ENCODE peak calls at places on chromosomes 11 and 22, in six cellular contexts. L is IMR-90, D is H9, S is neuronal stem cell, I is trophoblast cell, N is H1. Y is an unnamed sample.

GRCh38 chr11:33695051-33695566 is 5.5 kb downstream of the C11orf91 start:
- DNase-seq in L (no peak), D (no peak), S (no peak), I (no peak), N (no peak), Y (no peak)

GRCh38 chr11:133238455-133238854 is 293.8 kb downstream of the OPCML start:
- DNase-seq in L (no peak), D (no peak), S (no peak), I (no peak), N (no peak), Y (no peak)

GRCh38 chr11:45665206-45665932 is at the start of gene CHST1:
- DNase-seq in L (no peak), D (peak), S (no peak), I (no peak), N (no peak), Y (peak)

GRCh38 chr11:110196884-110197420 is 99.5 kb downstream of the RDX start:
- DNase-seq in L (no peak), D (no peak), S (no peak), I (no peak), N (no peak), Y (no peak)

GRCh38 chr11:60924110-60924905 is at the start of gene TMEM132A:
- DNase-seq in L (peak), D (peak), S (peak), I (peak), N (no peak), Y (peak)

GRCh38 chr22:49487950-49488349 is 339.7 kb downstream of the BRD1 start:
- DNase-seq in L (no peak), D (peak), S (no peak), I (peak), N (peak), Y (no peak)

GRCh38 chr11:75013051-75013450 is 24.3 kb downstream of the NEU3 start:
- DNase-seq in L (peak), D (no peak), S (no peak), I (no peak), N (no peak), Y (peak)

GRCh38 chr11:123188508-123189165 is 6.4 kb downstream of the CLMP start:
- DNase-seq in L (peak), D (no peak), S (no peak), I (no peak), N (no peak), Y (peak)

GRCh38 chr11:35545604-35546003 is 20.2 kb upstream of the PAMR1 start:
- DNase-seq in L (no peak), D (no peak), S (no peak), I (no peak), N (no peak), Y (no peak)

GRCh38 chr11:33942954-33943353 is 51.1 kb upstream of the LMO2 start:
- DNase-seq in L (peak), D (no peak), S (no peak), I (no peak), N (no peak), Y (peak)

GRCh38 chr11:126339073-126339865 is 16.2 kb upstream of the ST3GAL4 start:
- DNase-seq in L (peak), D (no peak), S (no peak), I (no peak), N (no peak), Y (peak)

GRCh38 chr22:38694945-38695344 is 5.8 kb downstream of the JOSD1 start:
- DNase-seq in L (no peak), D (no peak), S (no peak), I (peak), N (no peak), Y (no peak)

GRCh38 chr11:90288207-90288821 is 65.5 kb upstream of the CHORDC1 start:
- DNase-seq in L (peak), D (no peak), S (peak), I (no peak), N (no peak), Y (peak)

GRCh38 chr11:84817998-84818397 is 809.1 kb downstream of the DLG2 start:
- DNase-seq in L (peak), D (no peak), S (no peak), I (peak), N (no peak), Y (no peak)

GRCh38 chr11:93166194-93166593 is 31.6 kb downstream of the SLC36A4 start:
- DNase-seq in L (no peak), D (no peak), S (no peak), I (no peak), N (no peak), Y (no peak)

GRCh38 chr11:88103337-88104206 is 71.7 kb downstream of the RAB38 start:
- DNase-seq in L (peak), D (peak), S (peak), I (peak), N (peak), Y (peak)

GRCh38 chr11:129861702-129862107 is 33.7 kb downstream of the NFRKB start:
- DNase-seq in L (peak), D (peak), S (peak), I (peak), N (peak), Y (peak)

GRCh38 chr11:36399745-36400144 is 103.7 kb downstream of the PRR5L start:
- DNase-seq in L (no peak), D (no peak), S (no peak), I (no peak), N (no peak), Y (no peak)

DNA sequence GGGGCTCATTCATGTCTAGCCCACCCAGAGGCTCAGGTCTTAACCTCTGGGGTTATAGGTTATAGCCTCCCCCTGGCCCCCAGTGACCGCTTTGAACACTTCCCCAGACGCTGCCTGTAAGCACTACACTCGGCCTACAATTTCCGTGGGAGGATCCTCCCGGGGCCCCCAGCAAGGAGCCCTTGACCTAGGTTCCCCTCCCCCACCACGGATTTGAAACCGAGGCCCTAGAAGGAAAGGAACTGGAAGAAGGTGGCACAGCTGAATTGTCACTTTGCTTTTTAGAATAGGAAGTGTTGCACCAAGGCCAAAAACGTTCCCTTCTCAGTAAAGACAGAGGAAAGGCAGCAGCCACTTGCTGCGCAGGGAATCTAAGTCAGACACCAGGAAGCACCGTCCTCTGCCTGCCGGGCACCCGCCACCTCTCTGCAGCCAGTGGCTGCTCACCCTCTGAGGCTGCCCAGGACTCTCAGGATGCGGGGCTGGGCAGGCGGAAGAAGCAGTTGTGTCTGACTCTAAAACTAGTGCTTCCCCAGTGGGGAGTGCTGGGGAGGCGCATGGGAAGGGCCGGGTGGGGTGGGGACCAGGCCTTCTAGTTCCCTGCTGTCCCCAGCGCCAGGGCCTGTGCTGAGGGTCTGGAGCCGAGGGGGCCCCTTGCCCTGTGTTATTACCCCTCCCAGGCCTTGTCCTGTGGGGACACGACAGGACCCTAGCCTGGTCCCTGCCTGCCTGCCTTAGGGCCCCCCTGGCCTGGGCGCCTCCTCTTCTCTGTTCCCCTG is 7.9 kb upstream of the FLRT1 start:
- DNase-seq in L (no peak), D (no peak), S (no peak), I (no peak), N (no peak), Y (no peak)
- H3K23ac ChIP-seq in L (no peak), D (no peak), S (peak), I (no peak), N (no peak), Y (no peak)

DNA sequence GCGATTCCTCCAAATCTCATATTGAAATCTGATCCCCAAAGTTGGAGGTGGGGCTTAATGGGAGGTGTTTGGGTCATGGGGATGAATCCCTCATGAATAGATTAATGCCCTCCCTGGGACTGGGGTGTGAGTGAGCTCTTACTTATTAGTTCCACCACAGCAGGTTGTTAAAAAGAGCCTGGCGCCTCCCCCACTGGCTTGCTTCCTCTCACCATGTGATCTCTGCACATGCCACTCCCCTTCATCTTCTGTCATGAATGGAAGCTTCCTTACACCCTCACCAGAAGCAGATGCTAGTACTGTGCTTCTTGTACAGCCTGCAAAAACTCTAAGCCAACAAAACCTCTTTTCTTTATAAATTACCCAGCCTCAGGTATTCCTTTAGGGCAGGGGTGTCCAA is 8.8 kb downstream of the RRAS2 start:
- DNase-seq in L (no peak), D (no peak), S (no peak), I (no peak), N (no peak), Y (no peak)
- H3K14ac ChIP-seq in L (no peak), D (no peak), S (no peak), I (no peak), N (no peak), Y (no peak)

GRCh38 chr11:43581370-43582023 is 99.0 kb upstream of the HSD17B12 start:
- DNase-seq in L (no peak), D (no peak), S (no peak), I (no peak), N (no peak), Y (no peak)
- H3K23ac ChIP-seq in L (no peak), D (no peak), S (no peak), I (no peak), N (no peak), Y (no peak)

DNA sequence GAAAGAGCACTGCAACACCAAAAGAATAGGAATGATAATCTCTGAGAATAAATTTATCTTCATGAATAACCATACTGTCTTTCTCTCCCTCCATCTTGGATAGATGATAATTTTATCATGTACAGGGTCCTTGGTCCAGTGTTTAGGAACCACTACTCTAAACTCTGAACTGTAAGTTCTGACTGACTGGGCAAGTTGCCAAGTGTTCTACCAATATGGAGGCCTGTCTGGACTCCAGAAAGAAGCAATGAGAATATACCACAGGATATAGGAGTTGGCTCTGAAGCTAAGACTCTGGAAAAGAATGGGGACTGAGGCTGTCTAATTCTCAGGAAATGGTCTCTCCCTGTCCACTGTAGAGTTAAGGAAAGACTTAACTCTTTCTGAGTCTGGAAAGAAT is 1.5 kb downstream of the FHIP1B start:
- DNase-seq in L (no peak), D (no peak), S (no peak), I (no peak), N (no peak), Y (no peak)
- H3K14ac ChIP-seq in L (no peak), D (no peak), S (no peak), I (no peak), N (no peak), Y (no peak)

GRCh38 chr11:118530180-118530682 is 761 bp upstream of the TMEM25 start:
- DNase-seq in L (peak), D (no peak), S (no peak), I (no peak), N (no peak), Y (peak)
- H3K23ac ChIP-seq in L (peak), D (no peak), S (peak), I (no peak), N (no peak), Y (peak)

Y was measured in mesenchymal stem cell.